ENCODE peak calls at places on chromosome 12, in five cellular contexts. I, G, X, W and D are unnamed samples.

GRCh38 chr12:123754041-123754757 is 7.9 kb upstream of the DNAH10 start:
- DNase-seq in I (no peak), G (no peak), X (no peak), W (no peak), D (no peak)

GRCh38 chr12:107906719-107907118 is 132.2 kb downstream of the ASCL4 start:
- DNase-seq in I (no peak), G (no peak), X (no peak), W (no peak), D (no peak)

GRCh38 chr12:1205512-1206060 is 214.6 kb downstream of the ERC1 start:
- DNase-seq in I (no peak), G (no peak), X (peak), W (peak), D (no peak)

GRCh38 chr12:129200576-129200975 is 347.3 kb downstream of the GLT1D1 start:
- DNase-seq in I (no peak), G (no peak), X (no peak), W (no peak), D (no peak)

GRCh38 chr12:47811581-47812484 is 7.9 kb downstream of the HDAC7 start:
- DNase-seq in I (peak), G (no peak), X (peak), W (peak), D (peak)

GRCh38 chr12:77746108-77746507 is 84.6 kb upstream of the NAV3 start:
- DNase-seq in I (no peak), G (no peak), X (peak), W (peak), D (no peak)

GRCh38 chr12:57614178-57614947 is 3.1 kb downstream of the ARHGEF25 start:
- DNase-seq in I (peak), G (no peak), X (peak), W (no peak), D (no peak)

GRCh38 chr12:1984759-1985158 is 19.5 kb downstream of the DCP1B start:
- DNase-seq in I (no peak), G (no peak), X (no peak), W (no peak), D (no peak)

GRCh38 chr12:100793182-100793581 is 1.4 kb upstream of the ANO4 start:
- DNase-seq in I (no peak), G (no peak), X (no peak), W (peak), D (no peak)

GRCh38 chr12:33994857-33995808 is 27.2 kb upstream of the ALG10 start:
- DNase-seq in I (no peak), G (no peak), X (no peak), W (no peak), D (no peak)

GRCh38 chr12:24931666-24932405 is 17.1 kb downstream of the BCAT1 start:
- DNase-seq in I (no peak), G (no peak), X (peak), W (no peak), D (peak)

GRCh38 chr12:109844983-109845841 is 12.0 kb upstream of the TRPV4 start:
- DNase-seq in I (peak), G (peak), X (peak), W (peak), D (peak)

GRCh38 chr12:62146323-62146722 is 113.9 kb upstream of the USP15 start:
- DNase-seq in I (no peak), G (no peak), X (no peak), W (no peak), D (no peak)

GRCh38 chr12:643478-644292 is 19.6 kb downstream of the NINJ2 start:
- DNase-seq in I (peak), G (no peak), X (peak), W (no peak), D (no peak)

GRCh38 chr12:108806921-108807320 is 50.5 kb downstream of the SSH1 start:
- DNase-seq in I (no peak), G (no peak), X (no peak), W (no peak), D (no peak)

GRCh38 chr12:24584032-24584675 is 364.7 kb downstream of the BCAT1 start:
- DNase-seq in I (peak), G (no peak), X (no peak), W (no peak), D (no peak)

GRCh38 chr12:85448548-85449139 is 168.6 kb downstream of the ALX1 start:
- DNase-seq in I (no peak), G (no peak), X (peak), W (peak), D (no peak)

GRCh38 chr12:126233625-126234024 is 1168.4 kb downstream of the AACS start:
- DNase-seq in I (no peak), G (no peak), X (no peak), W (no peak), D (no peak)

GRCh38 chr12:131988054-131988796 is 38.5 kb downstream of the EP400 start:
- DNase-seq in I (no peak), G (no peak), X (no peak), W (no peak), D (no peak)

GRCh38 chr12:7075518-7075917 is 15.0 kb downstream of the C1S start:
- DNase-seq in I (no peak), G (no peak), X (no peak), W (no peak), D (no peak)

GRCh38 chr12:24948816-24949722 is at the start of gene BCAT1:
- DNase-seq in I (peak), G (no peak), X (peak), W (peak), D (no peak)

GRCh38 chr12:9066183-9066623 is 49.5 kb downstream of the A2M start:
- DNase-seq in I (no peak), G (no peak), X (no peak), W (no peak), D (no peak)

GRCh38 chr12:62239571-62239970 is 20.6 kb upstream of the USP15 start:
- DNase-seq in I (no peak), G (no peak), X (no peak), W (no peak), D (no peak)

GRCh38 chr12:124992874-124993567 is 424 bp upstream of the BRI3BP start:
- DNase-seq in I (peak), G (no peak), X (peak), W (peak), D (no peak)

GRCh38 chr12:93016752-93017350 is 87.8 kb upstream of the EEA1 start:
- DNase-seq in I (no peak), G (no peak), X (no peak), W (no peak), D (no peak)

GRCh38 chr12:124110372-124110883 is 137.4 kb downstream of the ZNF664 start:
- DNase-seq in I (no peak), G (no peak), X (no peak), W (no peak), D (no peak)

GRCh38 chr12:13504074-13504473 is 307.5 kb downstream of the EMP1 start:
- DNase-seq in I (no peak), G (no peak), X (no peak), W (no peak), D (no peak)

GRCh38 chr12:70045036-70045435 is 198.2 kb upstream of the CNOT2 start:
- DNase-seq in I (peak), G (no peak), X (no peak), W (peak), D (no peak)

GRCh38 chr12:131793623-131794022 is 34.6 kb upstream of the MMP17 start:
- DNase-seq in I (no peak), G (no peak), X (no peak), W (no peak), D (no peak)

GRCh38 chr12:6280053-6280469 is 30.4 kb upstream of the PLEKHG6 start:
- DNase-seq in I (no peak), G (peak), X (no peak), W (peak), D (no peak)

GRCh38 chr12:123150273-123150803 is 552 bp downstream of the PITPNM2 start:
- DNase-seq in I (peak), G (no peak), X (no peak), W (no peak), D (no peak)

GRCh38 chr12:51726931-51727330 is 121.6 kb downstream of the FIGNL2 start:
- DNase-seq in I (no peak), G (no peak), X (no peak), W (no peak), D (no peak)

GRCh38 chr12:52338241-52338960 is 17.2 kb upstream of the KRT83 start:
- DNase-seq in I (no peak), G (peak), X (no peak), W (no peak), D (no peak)

GRCh38 chr12:132291402-132292175 is 37.8 kb downstream of the GALNT9 start:
- DNase-seq in I (no peak), G (no peak), X (no peak), W (no peak), D (no peak)

GRCh38 chr12:88553941-88554658 is 26.2 kb downstream of the KITLG start:
- DNase-seq in I (no peak), G (peak), X (no peak), W (peak), D (no peak)

GRCh38 chr12:118274066-118274465 is 98.6 kb downstream of the TAOK3 start:
- DNase-seq in I (no peak), G (no peak), X (no peak), W (no peak), D (no peak)

GRCh38 chr12:130162267-130162666 is at the start of gene FZD10:
- DNase-seq in I (peak), G (peak), X (no peak), W (no peak), D (peak)

GRCh38 chr12:71594214-71594948 is 69.3 kb downstream of the ZFC3H1 start:
- DNase-seq in I (no peak), G (no peak), X (no peak), W (peak), D (no peak)

GRCh38 chr12:42468341-42468821 is 121.2 kb downstream of the PRICKLE1 start:
- DNase-seq in I (peak), G (no peak), X (peak), W (no peak), D (no peak)

GRCh38 chr12:120798696-120799095 is 73.1 kb downstream of the ACADS start:
- DNase-seq in I (no peak), G (no peak), X (peak), W (no peak), D (no peak)
- H3K27ac ChIP-seq in I (no peak), G (no peak), X (peak), W (no peak), D (no peak)

DNA sequence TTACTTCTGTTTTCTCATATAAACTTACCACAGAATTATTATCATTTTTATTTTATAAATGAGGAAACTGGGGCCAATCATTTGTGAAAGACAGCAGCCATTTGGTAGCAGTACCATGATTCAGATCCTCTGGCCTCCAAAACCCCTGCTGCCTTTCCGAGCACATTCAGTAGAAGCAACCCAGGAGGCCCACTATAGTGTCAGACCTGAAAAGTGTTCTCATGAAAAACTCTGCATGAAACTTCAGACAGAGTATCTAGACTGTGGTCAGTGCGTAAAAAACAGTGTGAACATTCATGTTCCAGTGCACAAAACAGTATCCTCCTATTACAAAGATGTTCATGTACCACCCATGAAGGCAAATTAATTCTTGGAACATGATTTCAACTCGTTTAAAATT is 112.0 kb downstream of the EPS8 start:
- DNase-seq in I (no peak), G (no peak), X (no peak), W (no peak), D (no peak)
- H3K27ac ChIP-seq in I (no peak), G (no peak), X (no peak), W (no peak), D (no peak)

DNA sequence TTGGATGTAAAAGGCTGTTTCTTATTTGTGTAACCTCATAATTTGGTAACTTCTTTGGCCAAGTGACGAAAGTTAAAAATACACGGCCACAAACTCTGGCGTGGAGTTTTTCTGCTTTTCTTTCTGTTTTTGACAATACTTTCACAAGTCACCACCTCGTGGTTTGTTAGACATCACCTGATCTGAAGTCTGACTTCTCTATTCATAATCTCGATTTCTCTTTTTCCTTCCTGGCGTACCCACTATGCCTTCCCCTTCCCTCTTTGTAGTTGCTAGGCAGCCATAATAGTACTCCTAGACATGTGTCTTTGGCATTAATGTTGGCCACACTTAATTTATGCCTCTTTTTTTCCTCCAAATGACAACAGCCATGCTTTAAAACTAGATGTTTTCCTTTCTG is 97.6 kb downstream of the POLR3B start:
- DNase-seq in I (no peak), G (no peak), X (no peak), W (no peak), D (no peak)
- H3K27ac ChIP-seq in I (no peak), G (no peak), X (no peak), W (no peak), D (no peak)

DNA sequence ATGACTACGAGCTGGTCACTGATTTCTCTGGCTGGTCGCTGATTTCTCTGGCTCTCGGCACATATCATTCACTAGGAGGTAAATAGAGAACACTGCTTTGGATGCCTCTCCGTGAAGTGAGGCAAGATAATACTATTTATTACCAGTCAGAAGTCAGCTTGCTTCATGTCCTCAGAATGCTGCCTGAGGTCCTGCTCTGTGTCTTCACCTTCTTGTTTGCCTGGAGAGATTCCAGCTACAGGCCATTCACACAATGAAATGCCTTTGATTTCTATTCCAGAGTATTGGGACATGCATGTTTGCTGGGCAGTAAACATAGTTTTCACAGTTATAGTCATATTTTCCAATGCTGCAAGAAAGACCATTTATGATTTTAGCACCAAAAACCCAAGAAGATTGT is 106.7 kb downstream of the AEBP2 start:
- DNase-seq in I (no peak), G (peak), X (no peak), W (peak), D (no peak)
- H3K27ac ChIP-seq in I (peak), G (peak), X (no peak), W (no peak), D (no peak)

GRCh38 chr12:27552886-27553560 is 29.0 kb downstream of the PPFIBP1 start:
- DNase-seq in I (no peak), G (no peak), X (no peak), W (peak), D (peak)
- H3K27ac ChIP-seq in I (peak), G (peak), X (no peak), W (peak), D (peak)

GRCh38 chr12:75816892-75817291 is 214.7 kb downstream of the PHLDA1 start:
- DNase-seq in I (no peak), G (no peak), X (peak), W (peak), D (no peak)

GRCh38 chr12:75813066-75813465 is 218.5 kb downstream of the PHLDA1 start:
- DNase-seq in I (no peak), G (no peak), X (no peak), W (no peak), D (no peak)

GRCh38 chr12:75814856-75815754 is 216.5 kb downstream of the PHLDA1 start:
- DNase-seq in I (peak), G (no peak), X (peak), W (peak), D (no peak)

GRCh38 chr12:75818863-75819262 is 212.7 kb downstream of the PHLDA1 start:
- DNase-seq in I (no peak), G (no peak), X (no peak), W (no peak), D (no peak)

GRCh38 chr12:75815756-75816155 is 215.8 kb downstream of the PHLDA1 start:
- DNase-seq in I (no peak), G (no peak), X (no peak), W (peak), D (no peak)
- H3K27ac ChIP-seq in I (peak), G (peak), X (no peak), W (peak), D (no peak)